ENCODE peak calls at places on chromosomes 5 and 9, in six cellular contexts. M is Peyer's patch, Q is hepatocyte, H is mammary epithelial cell, U is AG04450, J is heart right ventricle. B is an unnamed sample.

GRCh38 chr5:446066-446725 is 3.2 kb downstream of the EXOC3 start:
- DNase-seq in H (no peak), Q (no peak), U (no peak), M (no peak), J (no peak), B (no peak)

GRCh38 chr5:140696891-140697492 is 3.3 kb upstream of the ZMAT2 start:
- DNase-seq in Q (no peak), U (no peak), H (no peak), J (no peak), M (no peak), B (no peak)

GRCh38 chr5:2998106-2998505 is 246.6 kb upstream of the IRX2 start:
- DNase-seq in M (no peak), Q (no peak), J (no peak), H (no peak), U (no peak), B (no peak)

GRCh38 chr5:149049371-149049781 is 13.5 kb downstream of the SH3TC2 start:
- DNase-seq in U (no peak), J (no peak), Q (no peak), H (no peak), M (no peak), B (no peak)

GRCh38 chr5:1763548-1763911 is 36.1 kb downstream of the MRPL36 start:
- DNase-seq in Q (peak), J (peak), M (no peak), H (peak), U (peak), B (no peak)

GRCh38 chr5:71932649-71933338 is 174.5 kb upstream of the MAP1B start:
- DNase-seq in J (peak), H (no peak), M (no peak), U (no peak), Q (peak), B (no peak)

GRCh38 chr5:55407059-55407684 is 99.4 kb downstream of the MTREX start:
- DNase-seq in H (peak), U (peak), Q (peak), M (no peak), J (peak), B (no peak)

GRCh38 chr9:95215368-95215898 is 102.1 kb downstream of the FANCC start:
- DNase-seq in J (no peak), U (no peak), Q (no peak), H (no peak), M (no peak), B (no peak)

GRCh38 chr9:19840953-19841352 is 52.1 kb upstream of the SLC24A2 start:
- DNase-seq in M (no peak), U (no peak), H (no peak), J (no peak), Q (no peak), B (no peak)

GRCh38 chr5:175286981-175287380 is 157.0 kb downstream of the DRD1 start:
- DNase-seq in U (no peak), J (no peak), M (no peak), H (no peak), Q (no peak), B (no peak)

GRCh38 chr5:139863855-139864558 is 68.4 kb downstream of the PSD2 start:
- DNase-seq in H (peak), M (peak), U (peak), J (peak), Q (peak), B (peak)

GRCh38 chr5:169070413-169070812 is 230.5 kb downstream of the SLIT3 start:
- DNase-seq in J (no peak), M (no peak), Q (no peak), H (no peak), U (no peak), B (no peak)

GRCh38 chr5:13860176-13860575 is 84.3 kb downstream of the DNAH5 start:
- DNase-seq in U (no peak), Q (no peak), J (no peak), H (no peak), M (no peak), B (no peak)

GRCh38 chr5:16547200-16547842 is 69.5 kb downstream of the RETREG1 start:
- DNase-seq in J (no peak), U (no peak), Q (no peak), H (no peak), M (no peak), B (no peak)

GRCh38 chr5:37905230-37905629 is 65.4 kb upstream of the GDNF start:
- DNase-seq in M (no peak), Q (no peak), J (no peak), H (no peak), U (no peak), B (no peak)

GRCh38 chr5:37902323-37902722 is 62.5 kb upstream of the GDNF start:
- DNase-seq in H (no peak), U (no peak), M (no peak), J (no peak), Q (no peak), B (no peak)

GRCh38 chr5:37896159-37896558 is 56.3 kb upstream of the GDNF start:
- DNase-seq in Q (no peak), M (no peak), U (no peak), H (no peak), J (no peak), B (no peak)

GRCh38 chr5:37899037-37899436 is 59.2 kb upstream of the GDNF start:
- DNase-seq in U (no peak), J (no peak), M (no peak), Q (no peak), H (no peak), B (no peak)

GRCh38 chr5:37900692-37901091 is 60.9 kb upstream of the GDNF start:
- DNase-seq in Q (peak), J (peak), M (peak), U (no peak), H (peak), B (peak)
- TF ChIP-seq CTCF in Q (no peak), J (no peak), M (no peak), U (peak), H (no peak), B (no peak)

GRCh38 chr5:119279093-119279492 is 76.7 kb upstream of the TNFAIP8 start:
- DNase-seq in H (no peak), Q (no peak), M (no peak), U (no peak), J (no peak), B (no peak)

GRCh38 chr5:119280380-119280779 is 75.4 kb upstream of the TNFAIP8 start:
- DNase-seq in U (no peak), M (no peak), Q (no peak), H (no peak), J (no peak), B (no peak)

GRCh38 chr5:119285070-119285916 is 70.5 kb upstream of the TNFAIP8 start:
- DNase-seq in H (no peak), M (no peak), Q (no peak), U (no peak), J (peak), B (no peak)

GRCh38 chr5:119284031-119284430 is 71.8 kb upstream of the TNFAIP8 start:
- DNase-seq in H (no peak), Q (no peak), U (no peak), M (no peak), J (no peak), B (no peak)

GRCh38 chr5:119282628-119283027 is 73.2 kb upstream of the TNFAIP8 start:
- DNase-seq in Q (no peak), J (no peak), U (no peak), H (no peak), M (no peak), B (no peak)
- H3K27ac ChIP-seq in Q (no peak), J (no peak), U (no peak), H (no peak), M (peak), B (no peak)

DNA sequence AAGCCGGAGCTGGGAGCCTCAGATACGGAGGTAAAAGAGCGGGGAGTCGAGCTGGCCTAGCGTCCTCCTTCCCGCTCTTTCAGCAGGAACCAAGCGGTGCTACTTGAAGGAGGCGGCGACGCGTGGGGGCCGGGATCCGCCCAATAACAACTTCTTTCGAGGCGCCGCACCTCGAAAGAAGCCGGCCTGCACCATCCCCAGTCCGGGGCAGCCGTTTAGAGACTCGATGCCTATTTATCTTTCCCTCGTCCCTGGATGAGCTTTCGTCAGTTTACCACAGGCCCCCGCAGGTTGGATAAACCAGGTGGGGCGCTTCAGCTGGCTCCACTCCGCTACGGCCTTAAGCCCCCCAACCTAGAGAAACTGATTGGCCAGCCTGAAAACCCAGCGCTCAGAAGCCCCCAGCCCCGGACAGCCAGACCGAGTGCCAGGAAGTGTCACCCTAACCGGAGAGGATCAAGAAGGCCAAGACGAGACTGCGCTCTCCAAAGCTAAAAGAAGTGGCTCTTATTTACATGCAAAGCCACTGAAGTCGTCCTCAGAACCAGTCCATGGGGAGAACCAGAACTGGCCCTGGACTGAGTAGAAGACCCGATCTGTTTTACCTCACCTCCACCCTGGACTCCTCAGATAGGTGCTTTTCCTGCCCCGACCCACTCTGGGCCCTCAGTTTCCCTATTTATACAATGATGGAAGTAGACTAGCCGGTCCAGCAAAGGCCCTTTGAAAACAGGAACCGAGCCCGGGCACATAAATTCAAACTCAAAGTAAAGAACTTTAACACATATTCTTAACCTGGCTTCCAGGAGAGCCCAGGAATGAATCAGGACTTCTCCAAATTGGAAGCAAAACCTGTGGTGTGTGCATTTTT is 1.4 kb downstream of the HAND1 start:
- DNase-seq in H (no peak), U (no peak), J (no peak), Q (no peak), M (no peak), B (no peak)
- H3K4me3 ChIP-seq in H (no peak), U (no peak), J (peak), Q (peak), M (no peak), B (no peak)

GRCh38 chr5:133405275-133406034 is 206.9 kb downstream of the FSTL4 start:
- DNase-seq in H (no peak), U (no peak), Q (no peak), M (no peak), J (no peak), B (no peak)

GRCh38 chr5:133406208-133406607 is 206.1 kb downstream of the FSTL4 start:
- DNase-seq in H (no peak), J (no peak), M (no peak), Q (no peak), U (no peak), B (no peak)

GRCh38 chr5:133403741-133404364 is 208.5 kb downstream of the FSTL4 start:
- DNase-seq in H (no peak), M (no peak), J (no peak), U (no peak), Q (no peak), B (no peak)

GRCh38 chr5:133402781-133403180 is 209.6 kb downstream of the FSTL4 start:
- DNase-seq in J (no peak), H (no peak), U (no peak), M (no peak), Q (no peak), B (no peak)

DNA sequence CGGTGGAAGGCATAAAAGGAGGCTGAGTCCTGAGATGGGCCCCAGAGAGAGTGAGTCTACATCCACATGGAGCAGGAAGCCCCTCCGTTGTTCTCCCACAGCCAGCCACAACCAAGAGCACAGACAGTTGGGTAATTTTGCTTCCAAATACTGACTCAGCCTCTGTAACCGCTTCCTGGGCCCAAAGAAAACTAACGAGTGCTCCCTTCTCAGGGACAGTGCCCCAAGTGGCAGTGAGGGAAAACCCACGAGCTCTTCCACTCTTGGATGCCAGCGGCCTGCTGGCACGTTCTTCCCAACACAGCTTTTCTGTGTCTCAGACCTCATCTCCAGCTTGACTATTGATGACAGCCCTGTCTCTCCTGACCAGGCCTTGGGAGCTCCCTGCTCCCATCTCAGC is 207.6 kb downstream of the FSTL4 start:
- DNase-seq in Q (no peak), M (no peak), U (no peak), J (no peak), H (no peak), B (no peak)
- TF ChIP-seq CTCF in Q (no peak), M (no peak), U (no peak), J (no peak), H (peak), B (no peak)

DNA sequence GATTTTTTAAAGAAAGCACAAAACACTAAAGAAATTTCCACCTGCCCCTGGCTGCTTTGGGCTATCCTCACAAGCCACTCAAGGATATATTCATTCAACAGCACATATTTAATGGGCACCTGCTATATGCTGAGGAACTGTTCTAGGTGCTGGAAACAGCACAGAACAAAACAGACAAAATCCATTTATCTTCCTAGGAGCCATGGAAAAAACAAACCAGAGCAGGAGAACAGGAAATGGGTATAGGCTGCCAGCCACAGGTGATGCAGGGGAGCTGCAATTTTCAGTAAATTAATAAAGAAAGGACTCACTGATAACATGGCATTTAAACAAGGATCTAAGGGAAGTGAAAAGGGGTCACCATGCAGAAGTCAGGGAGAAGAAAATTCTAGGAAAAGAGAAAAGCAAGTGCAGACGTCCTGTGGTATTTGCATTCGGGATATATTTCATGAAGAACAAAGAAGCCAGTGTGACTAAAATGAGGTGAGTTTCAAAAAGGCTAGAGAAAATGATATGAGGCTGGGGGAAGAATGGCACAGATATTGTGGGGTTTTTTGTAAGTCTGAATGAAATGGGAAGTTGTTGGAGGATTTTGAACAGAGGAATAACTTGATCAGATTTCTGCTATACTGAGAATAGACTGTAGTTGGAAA is 152.2 kb downstream of the ADAMTSL1 start:
- DNase-seq in J (no peak), H (peak), Q (no peak), M (no peak), U (no peak), B (no peak)
- H3K27ac ChIP-seq in J (no peak), H (no peak), Q (no peak), M (no peak), U (no peak), B (no peak)

DNA sequence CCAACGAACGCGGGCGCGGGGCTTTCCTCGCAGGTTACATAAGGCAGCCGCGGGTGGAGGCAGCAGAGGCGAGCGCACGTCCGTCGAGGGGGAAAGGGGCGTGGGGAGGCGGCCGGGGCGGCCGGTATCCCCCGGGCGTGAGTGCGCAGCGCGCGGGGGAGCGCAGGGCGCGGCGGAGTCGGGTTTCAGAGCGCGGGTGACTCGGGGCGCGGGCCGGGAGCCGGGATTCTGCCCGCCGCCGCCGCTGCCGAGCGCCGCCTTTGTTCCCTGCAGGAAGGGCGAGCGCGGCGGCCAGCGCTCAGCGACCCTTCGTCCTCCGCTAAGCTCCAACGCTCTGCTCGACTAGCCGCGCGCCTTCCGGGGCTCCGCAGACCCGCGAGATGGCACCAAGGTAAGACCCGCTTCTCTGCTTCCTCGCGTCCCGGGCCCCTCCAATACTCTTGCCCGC is at the start of gene COL15A1:
- DNase-seq in M (no peak), U (no peak), J (no peak), H (peak), Q (peak), B (no peak)
- H3K4me3 ChIP-seq in M (peak), U (peak), J (peak), H (no peak), Q (peak), B (peak)

GRCh38 chr5:92514901-92515300 is 1066.1 kb downstream of the NR2F1-AS1 start:
- DNase-seq in H (no peak), Q (no peak), U (no peak), M (no peak), J (no peak), B (no peak)

GRCh38 chr5:92513067-92513466 is 1068.0 kb downstream of the NR2F1-AS1 start:
- DNase-seq in Q (no peak), H (peak), M (no peak), U (no peak), J (no peak), B (no peak)

GRCh38 chr5:92519717-92520632 is 1061.0 kb downstream of the NR2F1-AS1 start:
- DNase-seq in M (no peak), Q (no peak), U (no peak), J (no peak), H (no peak), B (no peak)

GRCh38 chr5:92518318-92518913 is 1062.6 kb downstream of the NR2F1-AS1 start:
- DNase-seq in M (no peak), J (no peak), U (peak), H (peak), Q (peak), B (no peak)
- TF ChIP-seq CTCF in M (no peak), J (peak), U (peak), H (peak), Q (peak), B (no peak)

GRCh38 chr5:145445027-145445426 is 390.1 kb downstream of the PRELID2 start:
- DNase-seq in M (no peak), Q (no peak), H (no peak), U (no peak), J (no peak), B (no peak)
- H3K27ac ChIP-seq in M (no peak), Q (no peak), H (no peak), U (no peak), J (no peak), B (no peak)